ENCODE peak calls at places on chromosome 6, in eight cellular contexts. R is body of pancreas, M is A549, E is uterus, V is esophagus squamous epithelium, B is sigmoid colon, L is transverse colon, Y is lower leg skin. C is an unnamed sample.

GRCh38 chr6:28943557-28944411 is 20.0 kb upstream of the TRIM27 start:
- DNase-seq in V (no peak), B (peak; percentile 81), M (no peak), R (peak; percentile 61), E (peak; percentile 69), L (peak; percentile 77), Y (peak; percentile 90), C (no peak)

GRCh38 chr6:155319902-155320301 is 5.6 kb upstream of the TFB1M start:
- DNase-seq in E (no peak), L (no peak), B (no peak), R (no peak), Y (no peak), M (no peak), V (no peak), C (no peak)

GRCh38 chr6:90471297-90471696 is 115.6 kb downstream of the MAP3K7 start:
- DNase-seq in Y (no peak), M (no peak), R (no peak), L (no peak), V (no peak), E (no peak), B (no peak), C (no peak)

GRCh38 chr6:33850869-33851541 is 47.2 kb upstream of the MLN start:
- DNase-seq in M (no peak), V (no peak), E (no peak), R (no peak), L (no peak), Y (no peak), B (no peak), C (no peak)

GRCh38 chr6:135951169-135951568 is 99.7 kb downstream of the PDE7B start:
- DNase-seq in R (no peak), L (no peak), M (no peak), V (no peak), B (no peak), E (no peak), Y (no peak), C (no peak)

GRCh38 chr6:80165819-80166218 is 59.3 kb downstream of the BCKDHB start:
- DNase-seq in L (no peak), E (no peak), M (no peak), B (no peak), Y (no peak), V (no peak), R (no peak), C (no peak)

GRCh38 chr6:128280960-128281359 is 239.4 kb downstream of the PTPRK start:
- DNase-seq in B (no peak), E (no peak), L (no peak), Y (no peak), M (no peak), V (no peak), R (no peak), C (no peak)

GRCh38 chr6:111804627-111805235 is 68.5 kb downstream of the FYN start:
- DNase-seq in V (no peak), R (peak; percentile 41), M (no peak), Y (no peak), L (peak; percentile 24), B (no peak), E (no peak), C (no peak)

GRCh38 chr6:112031956-112032355 is 21.9 kb upstream of the CCN6 start:
- DNase-seq in Y (no peak), M (no peak), R (no peak), E (no peak), V (no peak), B (no peak), L (no peak), C (no peak)

GRCh38 chr6:88670369-88670768 is 293.0 kb downstream of the RNGTT start:
- DNase-seq in Y (no peak), L (no peak), R (no peak), E (no peak), M (no peak), V (no peak), B (no peak), C (no peak)

GRCh38 chr6:169654590-169655391 is 47.0 kb downstream of the WDR27 start:
- DNase-seq in V (no peak), Y (peak; percentile 94), R (peak; percentile 79), L (peak; percentile 84), E (peak; percentile 79), B (peak; percentile 89), M (no peak), C (peak; percentile 33)

GRCh38 chr6:83711958-83712357 is 3.1 kb upstream of the SNAP91 start:
- DNase-seq in V (no peak), R (no peak), B (no peak), L (no peak), Y (no peak), M (no peak), E (no peak), C (no peak)

GRCh38 chr6:73129653-73130443 is 95.4 kb downstream of the KHDC1L start:
- DNase-seq in M (peak; percentile 37), E (peak; percentile 54), V (peak; percentile 12), Y (peak; percentile 94), L (peak; percentile 75), B (peak; percentile 76), R (peak; percentile 84), C (peak; percentile 47)

GRCh38 chr6:54009052-54009654 is 102.1 kb upstream of the MLIP start:
- DNase-seq in E (no peak), Y (no peak), M (no peak), B (no peak), V (no peak), R (no peak), L (no peak), C (no peak)

GRCh38 chr6:74892091-74892490 is 313.8 kb downstream of the COL12A1 start:
- DNase-seq in V (no peak), E (no peak), Y (no peak), B (no peak), R (no peak), M (no peak), L (no peak), C (no peak)

GRCh38 chr6:131948692-131949614 is 2.2 kb downstream of the CCN2 start:
- DNase-seq in M (no peak), B (peak; percentile 80), Y (no peak), V (no peak), L (no peak), R (peak; percentile 7), E (peak; percentile 53), C (no peak)

GRCh38 chr6:141290871-141291270 is 841.9 kb upstream of the GJE1 start:
- DNase-seq in B (no peak), L (no peak), E (no peak), R (no peak), Y (no peak), V (no peak), M (no peak), C (no peak)

GRCh38 chr6:4776493-4776966 is 326 bp downstream of the CDYL start:
- DNase-seq in E (no peak), B (peak; percentile 75), M (no peak), R (no peak), Y (peak; percentile 86), L (no peak), V (no peak), C (peak; percentile 65)

GRCh38 chr6:166301611-166302529 is 6.3 kb downstream of the PRR18 start:
- DNase-seq in V (no peak), R (no peak), B (no peak), E (no peak), Y (no peak), M (no peak), L (no peak), C (no peak)

DNA sequence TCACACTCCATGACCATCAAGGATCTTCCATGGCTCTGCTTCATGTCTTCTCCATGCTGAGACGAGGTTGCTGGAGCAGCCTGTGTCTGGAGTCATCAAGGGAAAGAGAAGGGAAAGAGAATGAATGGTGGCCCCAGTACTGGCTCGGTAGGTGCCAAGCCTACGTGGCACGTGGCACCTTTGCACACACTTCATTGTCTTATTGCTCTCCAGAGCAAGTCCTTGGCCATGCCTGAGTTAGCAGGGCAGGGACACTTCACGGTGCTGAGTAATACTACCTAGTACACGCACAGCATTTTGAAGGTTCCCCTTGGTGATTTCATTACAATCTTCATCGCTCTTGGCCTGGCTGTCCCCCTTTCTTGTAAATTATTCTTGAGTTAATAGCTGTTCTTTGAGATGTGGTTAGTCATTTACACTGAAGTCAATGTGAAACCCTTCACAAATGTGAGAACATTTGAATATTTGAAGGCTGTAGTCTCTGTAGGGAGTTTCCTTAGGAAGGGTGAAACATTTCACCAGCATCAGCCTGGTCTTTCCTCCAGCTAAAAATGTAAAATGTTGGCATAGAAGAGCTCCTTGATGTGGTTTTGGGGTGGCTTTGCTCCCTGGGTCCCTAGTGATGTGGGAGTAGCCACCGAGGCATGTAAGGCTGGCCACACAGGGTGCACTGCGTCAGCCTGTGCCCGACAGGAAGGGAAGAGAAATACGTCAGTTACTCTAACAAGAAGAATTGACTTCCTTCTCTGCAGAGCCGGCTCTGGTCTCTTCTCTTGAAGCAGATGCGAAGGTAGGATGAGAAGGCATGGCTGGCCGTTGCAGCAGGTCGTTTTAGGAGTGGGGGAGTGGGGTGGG is at the start of gene SYTL3:
- DNase-seq in M (no peak), L (peak; percentile 76), Y (peak; percentile 89), R (peak; percentile 75), V (peak; percentile 14), B (peak; percentile 70), E (no peak), C (no peak)
- TF ChIP-seq POLR2A in M (no peak), L (peak; percentile 74), Y (no peak), R (no peak), V (peak; percentile 76), B (no peak), E (no peak), C (no peak)

GRCh38 chr6:159118941-159119340 is 50.3 kb upstream of the FNDC1 start:
- DNase-seq in R (no peak), L (no peak), M (no peak), Y (no peak), E (no peak), V (no peak), B (no peak), C (no peak)
- TF ChIP-seq POLR2A in R (no peak), L (no peak), M (no peak), Y (no peak), E (no peak), V (no peak), B (no peak), C (no peak)

DNA sequence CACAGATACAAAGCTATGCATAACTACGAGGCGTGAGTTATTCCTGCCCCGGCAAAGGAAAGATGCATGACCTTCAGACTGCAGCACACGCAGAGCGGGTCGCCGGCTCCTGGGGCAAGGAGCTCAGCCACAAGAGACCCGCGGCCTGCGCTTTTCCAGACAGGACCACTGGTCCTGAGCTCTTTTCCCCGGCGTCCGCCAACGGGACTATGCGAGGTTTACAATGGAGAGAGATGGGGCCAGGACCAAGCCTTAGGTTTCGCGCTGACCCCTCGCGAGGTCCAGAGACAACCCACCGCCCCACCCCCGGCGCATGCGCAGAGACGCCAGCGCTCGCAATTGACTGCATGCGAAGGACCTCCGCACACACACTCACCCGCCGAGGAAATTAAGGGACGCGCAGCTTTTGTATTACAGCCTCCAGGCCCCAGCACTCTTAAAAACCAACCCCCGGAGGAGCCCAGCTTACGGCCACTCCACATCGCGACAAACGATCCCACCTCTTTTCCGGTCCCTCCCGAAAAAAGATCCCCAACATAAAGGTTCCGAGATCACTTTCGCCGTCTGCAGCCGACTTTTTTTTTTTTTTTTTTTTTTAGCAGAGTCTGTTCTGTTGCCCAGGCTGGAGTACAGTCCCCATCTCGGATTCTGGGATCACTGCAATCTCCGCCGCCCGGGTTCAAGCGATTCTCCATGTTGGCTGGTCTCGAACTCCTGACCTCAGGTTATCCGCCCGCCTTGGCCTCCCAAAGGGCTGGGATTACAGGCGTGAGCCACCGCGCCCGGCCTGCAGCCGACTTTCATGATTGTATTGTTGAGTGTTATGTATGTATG is at the start of gene COQ3:
- DNase-seq in R (peak; percentile 68), V (no peak), M (peak; percentile 80), Y (peak; percentile 90), L (peak; percentile 68), E (peak; percentile 68), B (peak; percentile 76), C (peak; percentile 59)
- TF ChIP-seq POLR2A in R (peak; percentile 49), V (no peak), M (peak; percentile 43), Y (no peak), L (peak; percentile 25), E (no peak), B (no peak), C (peak; percentile 53)

GRCh38 chr6:37210313-37210898 is 40.5 kb downstream of the PIM1 start:
- DNase-seq in V (no peak), L (peak; percentile 84), M (peak; percentile 49), Y (peak; percentile 91), R (peak; percentile 88), E (peak; percentile 72), B (peak; percentile 85), C (peak; percentile 58)
- TF ChIP-seq POLR2A in V (no peak), L (no peak), M (no peak), Y (no peak), R (no peak), E (no peak), B (no peak), C (no peak)

C was measured in H54.